ENCODE peak calls at places on chromosome 5, in five cellular contexts. One of them, this sample, is unnamed.
A peak's percentile ranks its signal among the peaks of the same experiment; 100 is the strongest.

GRCh38 chr5:4480528-4481404 is 659.4 kb upstream of the ADAMTS16 start:
- DNase-seq in A549: no peak
- DNase-seq in Panc1: no peak
- DNase-seq in GM23338: no peak
- DNase-seq in SK-N-SH: no peak
- DNase-seq in this sample: no peak

GRCh38 chr5:140546851-140547507 is 483 bp upstream of the EIF4EBP3 start:
- DNase-seq in A549: no peak
- DNase-seq in GM23338: no peak
- DNase-seq in SK-N-SH: no peak
- DNase-seq in Panc1: no peak
- DNase-seq in this sample: no peak

GRCh38 chr5:83472508-83473343 is 1.2 kb downstream of the VCAN start:
- DNase-seq in SK-N-SH: peak; percentile 82
- DNase-seq in Panc1: no peak
- DNase-seq in GM23338: peak; percentile 74
- DNase-seq in A549: peak; percentile 39
- DNase-seq in this sample: no peak

GRCh38 chr5:107673368-107674136 is 2.8 kb upstream of the EFNA5 start:
- DNase-seq in GM23338: peak; percentile 96
- DNase-seq in SK-N-SH: peak; percentile 77
- DNase-seq in A549: peak; percentile 93
- DNase-seq in Panc1: no peak
- DNase-seq in this sample: peak; percentile 7

GRCh38 chr5:31100781-31101180 is 92.7 kb upstream of the CDH6 start:
- DNase-seq in A549: no peak
- DNase-seq in SK-N-SH: no peak
- DNase-seq in GM23338: no peak
- DNase-seq in Panc1: no peak
- DNase-seq in this sample: no peak

GRCh38 chr5:158796812-158797497 is 302.8 kb downstream of the EBF1 start:
- DNase-seq in Panc1: no peak
- DNase-seq in A549: no peak
- DNase-seq in SK-N-SH: no peak
- DNase-seq in GM23338: no peak
- DNase-seq in this sample: no peak

GRCh38 chr5:14743601-14744295 is 79.2 kb downstream of the OTULIN start:
- DNase-seq in GM23338: no peak
- DNase-seq in SK-N-SH: no peak
- DNase-seq in Panc1: no peak
- DNase-seq in A549: no peak
- DNase-seq in this sample: no peak

GRCh38 chr5:88786217-88786560 is 96.8 kb downstream of the MEF2C start:
- DNase-seq in SK-N-SH: no peak
- DNase-seq in Panc1: no peak
- DNase-seq in GM23338: no peak
- DNase-seq in A549: no peak
- DNase-seq in this sample: no peak

GRCh38 chr5:146862641-146863040 is 15.9 kb downstream of the PPP2R2B start:
- DNase-seq in A549: no peak
- DNase-seq in SK-N-SH: no peak
- DNase-seq in GM23338: no peak
- DNase-seq in Panc1: no peak
- DNase-seq in this sample: no peak

GRCh38 chr5:147400076-147400809 is 109.6 kb downstream of the DPYSL3 start:
- DNase-seq in A549: no peak
- DNase-seq in GM23338: no peak
- DNase-seq in SK-N-SH: no peak
- DNase-seq in Panc1: no peak
- DNase-seq in this sample: no peak

GRCh38 chr5:98810206-98810605 is 36.7 kb downstream of the RGMB start:
- DNase-seq in GM23338: no peak
- DNase-seq in Panc1: no peak
- DNase-seq in SK-N-SH: no peak
- DNase-seq in A549: no peak
- DNase-seq in this sample: no peak

GRCh38 chr5:143084452-143084851 is 314.3 kb downstream of the ARHGAP26 start:
- DNase-seq in GM23338: no peak
- DNase-seq in Panc1: no peak
- DNase-seq in SK-N-SH: no peak
- DNase-seq in A549: no peak
- DNase-seq in this sample: no peak

GRCh38 chr5:76007904-76008303 is 75.3 kb upstream of the SV2C start:
- DNase-seq in A549: no peak
- DNase-seq in SK-N-SH: no peak
- DNase-seq in GM23338: no peak
- DNase-seq in Panc1: no peak
- DNase-seq in this sample: no peak

GRCh38 chr5:122182491-122182921 is 53.2 kb downstream of the ZNF474 start:
- DNase-seq in GM23338: peak; percentile 51
- DNase-seq in SK-N-SH: no peak
- DNase-seq in A549: no peak
- DNase-seq in Panc1: no peak
- DNase-seq in this sample: no peak

GRCh38 chr5:112738180-112738560 is 485 bp downstream of the APC start:
- DNase-seq in Panc1: no peak
- DNase-seq in SK-N-SH: peak; percentile 30
- DNase-seq in GM23338: peak; percentile 48
- DNase-seq in A549: no peak
- DNase-seq in this sample: no peak

GRCh38 chr5:28344803-28345433 is 1306.5 kb upstream of the CDH9 start:
- DNase-seq in SK-N-SH: peak; percentile 5
- DNase-seq in A549: peak; percentile 45
- DNase-seq in GM23338: peak; percentile 90
- DNase-seq in Panc1: peak; percentile 25
- DNase-seq in this sample: peak; percentile 26

GRCh38 chr5:175746851-175747250 is 89.0 kb downstream of the HRH2 start:
- DNase-seq in A549: peak; percentile 60
- DNase-seq in GM23338: peak; percentile 76
- DNase-seq in SK-N-SH: peak; percentile 58
- DNase-seq in Panc1: no peak
- DNase-seq in this sample: no peak

GRCh38 chr5:82106806-82107205 is 135.0 kb downstream of the ATG10 start:
- DNase-seq in SK-N-SH: no peak
- DNase-seq in A549: no peak
- DNase-seq in GM23338: peak; percentile 27
- DNase-seq in Panc1: no peak
- DNase-seq in this sample: no peak

GRCh38 chr5:138960145-138960692 is 85.1 kb upstream of the LRRTM2 start:
- DNase-seq in GM23338: no peak
- DNase-seq in SK-N-SH: no peak
- DNase-seq in A549: no peak
- DNase-seq in Panc1: no peak
- DNase-seq in this sample: no peak

GRCh38 chr5:81638471-81638870 is 112.4 kb downstream of the SSBP2 start:
- DNase-seq in SK-N-SH: no peak
- DNase-seq in A549: no peak
- DNase-seq in GM23338: no peak
- DNase-seq in Panc1: no peak
- DNase-seq in this sample: no peak

DNA sequence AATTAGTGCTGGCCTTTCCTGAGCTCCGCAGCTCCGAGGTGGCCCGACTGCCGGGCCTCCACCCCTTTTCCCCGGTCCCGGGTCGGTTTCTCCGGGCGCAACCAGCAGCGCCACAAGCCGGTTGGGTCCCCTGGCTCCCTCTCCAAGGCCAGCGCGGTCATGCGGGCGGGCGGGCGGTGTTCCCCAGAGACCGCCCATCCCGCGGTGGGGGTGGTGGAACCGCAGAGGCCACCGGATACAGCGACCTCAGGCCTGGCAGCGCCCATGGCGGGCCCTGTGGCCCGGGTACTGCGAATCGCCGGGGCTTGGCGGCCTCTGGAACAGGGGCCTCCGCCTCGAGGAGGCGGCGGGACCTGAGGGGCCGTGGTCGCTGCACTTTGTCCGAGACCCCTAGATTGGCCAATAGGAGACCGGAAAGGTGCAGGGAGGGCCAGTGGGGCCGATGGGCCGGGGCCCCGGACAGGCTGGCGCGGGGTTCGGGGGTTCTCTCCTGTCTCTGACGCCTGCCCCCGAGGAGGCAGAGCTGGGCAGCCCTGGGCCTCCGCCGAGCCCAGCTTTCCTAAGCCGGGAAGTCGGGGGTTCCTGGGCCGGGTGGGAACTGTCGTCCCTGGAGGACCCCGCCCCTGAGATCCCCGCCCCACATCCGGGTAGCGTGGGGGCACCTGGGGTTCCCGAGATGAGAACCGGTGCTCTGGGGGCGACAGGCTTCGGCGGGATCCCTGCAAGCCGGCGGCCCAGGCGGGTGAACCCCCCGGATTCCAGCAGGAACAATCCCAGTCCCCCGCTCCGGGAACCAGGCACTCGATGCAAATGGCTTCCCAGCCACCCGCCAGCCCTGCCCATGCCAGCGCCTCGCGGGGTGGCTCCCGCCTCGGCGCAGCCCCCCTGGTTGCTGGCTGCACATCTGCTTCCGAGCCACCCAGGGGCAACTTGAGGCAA is 293.9 kb downstream of the ZSWIM6 start:
- DNase-seq in Panc1: no peak
- DNase-seq in SK-N-SH: no peak
- DNase-seq in A549: peak; percentile 66
- DNase-seq in GM23338: peak; percentile 81
- DNase-seq in this sample: no peak
- TF ChIP-seq REST in Panc1: no peak
- TF ChIP-seq REST in SK-N-SH: no peak
- TF ChIP-seq REST in A549: no peak
- TF ChIP-seq REST in GM23338: no peak
- TF ChIP-seq REST in this sample: no peak

GRCh38 chr5:32254987-32255900 is 57.5 kb downstream of the MTMR12 start:
- DNase-seq in Panc1: no peak
- DNase-seq in A549: no peak
- DNase-seq in GM23338: no peak
- DNase-seq in SK-N-SH: no peak
- DNase-seq in this sample: no peak

GRCh38 chr5:32245742-32246141 is 67.0 kb downstream of the MTMR12 start:
- DNase-seq in A549: no peak
- DNase-seq in Panc1: no peak
- DNase-seq in SK-N-SH: no peak
- DNase-seq in GM23338: no peak
- DNase-seq in this sample: no peak

GRCh38 chr5:32251864-32252458 is 60.8 kb downstream of the MTMR12 start:
- DNase-seq in A549: no peak
- DNase-seq in SK-N-SH: no peak
- DNase-seq in GM23338: no peak
- DNase-seq in Panc1: no peak
- DNase-seq in this sample: no peak

GRCh38 chr5:32244017-32244416 is 68.7 kb downstream of the MTMR12 start:
- DNase-seq in GM23338: no peak
- DNase-seq in A549: no peak
- DNase-seq in SK-N-SH: no peak
- DNase-seq in Panc1: no peak
- DNase-seq in this sample: no peak

DNA sequence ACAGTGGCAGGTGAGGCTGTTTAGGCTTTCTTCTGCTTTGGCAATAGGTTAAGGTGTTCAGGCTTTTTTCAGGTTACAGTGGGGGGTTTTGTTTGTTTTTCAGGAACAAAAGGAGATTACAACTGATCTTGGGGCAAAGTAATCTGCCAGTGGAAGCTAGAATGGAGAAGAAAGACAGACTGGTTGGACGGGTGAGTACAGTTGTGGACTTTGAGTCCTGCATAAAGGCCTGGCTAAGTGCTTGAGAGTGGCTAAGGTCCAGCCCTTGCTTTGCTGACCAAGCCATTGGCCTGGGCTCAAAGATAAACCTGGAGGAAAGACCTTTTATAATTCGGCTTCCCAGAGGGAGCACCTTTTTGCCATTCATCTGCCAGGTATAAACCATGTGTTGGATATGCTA is 63.1 kb downstream of the MTMR12 start:
- DNase-seq in Panc1: no peak
- DNase-seq in SK-N-SH: no peak
- DNase-seq in GM23338: no peak
- DNase-seq in A549: no peak
- DNase-seq in this sample: no peak
- TF ChIP-seq REST in Panc1: no peak
- TF ChIP-seq REST in SK-N-SH: no peak
- TF ChIP-seq REST in GM23338: no peak
- TF ChIP-seq REST in A549: no peak
- TF ChIP-seq REST in this sample: no peak

GRCh38 chr5:132981288-132981687 is 17.9 kb upstream of the AFF4 start:
- DNase-seq in SK-N-SH: no peak
- DNase-seq in A549: no peak
- DNase-seq in GM23338: no peak
- DNase-seq in Panc1: no peak
- DNase-seq in this sample: no peak

GRCh38 chr5:132979976-132980375 is 16.5 kb upstream of the AFF4 start:
- DNase-seq in A549: no peak
- DNase-seq in SK-N-SH: no peak
- DNase-seq in GM23338: no peak
- DNase-seq in Panc1: no peak
- DNase-seq in this sample: no peak

GRCh38 chr5:132976852-132977251 is 13.4 kb upstream of the AFF4 start:
- DNase-seq in GM23338: no peak
- DNase-seq in SK-N-SH: no peak
- DNase-seq in Panc1: no peak
- DNase-seq in A549: no peak
- DNase-seq in this sample: no peak

GRCh38 chr5:132979367-132979935 is 16.0 kb upstream of the AFF4 start:
- DNase-seq in GM23338: no peak
- DNase-seq in A549: no peak
- DNase-seq in SK-N-SH: no peak
- DNase-seq in Panc1: peak; percentile 35
- DNase-seq in this sample: peak; percentile 35
- TF ChIP-seq REST in GM23338: no peak
- TF ChIP-seq REST in A549: no peak
- TF ChIP-seq REST in SK-N-SH: no peak
- TF ChIP-seq REST in Panc1: no peak
- TF ChIP-seq REST in this sample: no peak

GRCh38 chr5:95760291-95761191 is 29.4 kb downstream of the RHOBTB3 start:
- DNase-seq in Panc1: no peak
- DNase-seq in GM23338: no peak
- DNase-seq in A549: peak; percentile 47
- DNase-seq in SK-N-SH: no peak
- DNase-seq in this sample: no peak

GRCh38 chr5:95761771-95762680 is 30.9 kb downstream of the RHOBTB3 start:
- DNase-seq in SK-N-SH: peak; percentile 57
- DNase-seq in A549: no peak
- DNase-seq in GM23338: no peak
- DNase-seq in Panc1: no peak
- DNase-seq in this sample: no peak

GRCh38 chr5:95762681-95763041 is 31.5 kb downstream of the RHOBTB3 start:
- DNase-seq in GM23338: no peak
- DNase-seq in Panc1: no peak
- DNase-seq in A549: no peak
- DNase-seq in SK-N-SH: no peak
- DNase-seq in this sample: no peak

GRCh38 chr5:95759634-95760033 is 28.5 kb downstream of the RHOBTB3 start:
- DNase-seq in A549: peak; percentile 73
- DNase-seq in GM23338: no peak
- DNase-seq in SK-N-SH: no peak
- DNase-seq in Panc1: no peak
- DNase-seq in this sample: no peak

DNA sequence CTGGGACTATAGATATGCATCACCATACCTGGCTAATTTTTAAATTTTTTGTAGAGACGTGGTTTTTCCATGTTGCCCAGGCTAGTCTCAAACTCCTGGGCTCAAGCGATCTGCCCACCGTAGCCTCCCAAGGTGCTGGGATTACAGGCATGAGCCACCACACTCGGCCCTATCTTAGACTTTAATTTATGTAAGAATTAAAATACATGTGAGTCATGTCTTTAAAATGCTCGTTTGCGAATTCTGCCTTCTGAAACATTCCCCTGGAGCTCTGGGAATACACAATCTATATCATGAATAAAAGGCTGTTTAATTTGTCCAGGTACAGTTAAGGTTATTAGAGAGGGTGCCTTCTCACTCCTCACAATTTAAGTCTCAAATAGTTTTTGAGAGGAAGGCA is 32.8 kb downstream of the RHOBTB3 start:
- DNase-seq in SK-N-SH: no peak
- DNase-seq in A549: no peak
- DNase-seq in GM23338: no peak
- DNase-seq in Panc1: no peak
- DNase-seq in this sample: no peak
- TF ChIP-seq REST in SK-N-SH: no peak
- TF ChIP-seq REST in A549: no peak
- TF ChIP-seq REST in GM23338: no peak
- TF ChIP-seq REST in Panc1: no peak
- TF ChIP-seq REST in this sample: no peak

This sample was measured in HL-60.